ENCODE peak calls at places on chromosomes 5 and 9, in four cellular contexts. A is ovary, I is fibroblast of mammary gland, T is IMR-90. V is an unnamed sample.

GRCh38 chr9:16613605-16614004 is 256.9 kb downstream of the BNC2 start:
- DNase-seq in A (no peak), I (no peak), T (no peak), V (no peak)

GRCh38 chr5:113505181-113505580 is 8.3 kb upstream of the YTHDC2 start:
- DNase-seq in A (no peak), I (no peak), T (peak), V (no peak)

GRCh38 chr9:124259273-124260078 is 1.7 kb downstream of the NEK6 start:
- DNase-seq in A (peak), I (peak), T (peak), V (peak)

GRCh38 chr5:148443998-148444397 is 60.2 kb downstream of the FBXO38 start:
- DNase-seq in A (peak), I (peak), T (peak), V (peak)

GRCh38 chr9:83477571-83477970 is 60.6 kb downstream of the FRMD3 start:
- DNase-seq in A (no peak), I (peak), T (no peak), V (no peak)

GRCh38 chr5:98333921-98334320 is 439.5 kb upstream of the RGMB start:
- DNase-seq in A (no peak), I (peak), T (no peak), V (no peak)

GRCh38 chr5:130141689-130142320 is 237.5 kb downstream of the CHSY3 start:
- DNase-seq in A (no peak), I (peak), T (no peak), V (peak)

GRCh38 chr5:76728965-76729364 is 13.0 kb downstream of the F2R start:
- DNase-seq in A (no peak), I (no peak), T (no peak), V (no peak)

GRCh38 chr9:81609782-81610738 is 79.3 kb downstream of the TLE1 start:
- DNase-seq in A (no peak), I (no peak), T (peak), V (no peak)

GRCh38 chr9:5554254-5554653 is 43.9 kb downstream of the PDCD1LG2 start:
- DNase-seq in A (no peak), I (no peak), T (peak), V (no peak)

GRCh38 chr9:87836951-87837715 is 45.5 kb upstream of the SPATA31E1 start:
- DNase-seq in A (no peak), I (peak), T (peak), V (no peak)

GRCh38 chr9:38022995-38023394 is 46.0 kb downstream of the SHB start:
- DNase-seq in A (no peak), I (no peak), T (no peak), V (no peak)

GRCh38 chr5:83922699-83923098 is 202.0 kb upstream of the HAPLN1 start:
- DNase-seq in A (no peak), I (no peak), T (no peak), V (no peak)

GRCh38 chr5:67214713-67215591 is 18.4 kb upstream of the CD180 start:
- DNase-seq in A (no peak), I (no peak), T (no peak), V (no peak)

GRCh38 chr5:172050070-172050469 is 43.6 kb upstream of the FBXW11 start:
- DNase-seq in A (no peak), I (no peak), T (no peak), V (no peak)
- TF ChIP-seq CTCF in A (no peak), I (no peak), T (no peak), V (no peak)

GRCh38 chr9:135340143-135340655 is 139.4 kb upstream of the PPP1R26 start:
- DNase-seq in A (no peak), I (no peak), T (no peak), V (no peak)
- H3K4me3 ChIP-seq in A (no peak), I (no peak), T (no peak), V (no peak)

GRCh38 chr5:93325946-93326345 is 255.1 kb downstream of the NR2F1-AS1 start:
- DNase-seq in A (no peak), I (no peak), T (no peak), V (no peak)
- TF ChIP-seq CTCF in A (no peak), I (no peak), T (no peak), V (no peak)

GRCh38 chr5:150253416-150254208 is 36.0 kb downstream of the CAMK2A start:
- DNase-seq in A (no peak), I (no peak), T (no peak), V (no peak)
- H3K4me3 ChIP-seq in A (no peak), I (no peak), T (no peak), V (no peak)

DNA sequence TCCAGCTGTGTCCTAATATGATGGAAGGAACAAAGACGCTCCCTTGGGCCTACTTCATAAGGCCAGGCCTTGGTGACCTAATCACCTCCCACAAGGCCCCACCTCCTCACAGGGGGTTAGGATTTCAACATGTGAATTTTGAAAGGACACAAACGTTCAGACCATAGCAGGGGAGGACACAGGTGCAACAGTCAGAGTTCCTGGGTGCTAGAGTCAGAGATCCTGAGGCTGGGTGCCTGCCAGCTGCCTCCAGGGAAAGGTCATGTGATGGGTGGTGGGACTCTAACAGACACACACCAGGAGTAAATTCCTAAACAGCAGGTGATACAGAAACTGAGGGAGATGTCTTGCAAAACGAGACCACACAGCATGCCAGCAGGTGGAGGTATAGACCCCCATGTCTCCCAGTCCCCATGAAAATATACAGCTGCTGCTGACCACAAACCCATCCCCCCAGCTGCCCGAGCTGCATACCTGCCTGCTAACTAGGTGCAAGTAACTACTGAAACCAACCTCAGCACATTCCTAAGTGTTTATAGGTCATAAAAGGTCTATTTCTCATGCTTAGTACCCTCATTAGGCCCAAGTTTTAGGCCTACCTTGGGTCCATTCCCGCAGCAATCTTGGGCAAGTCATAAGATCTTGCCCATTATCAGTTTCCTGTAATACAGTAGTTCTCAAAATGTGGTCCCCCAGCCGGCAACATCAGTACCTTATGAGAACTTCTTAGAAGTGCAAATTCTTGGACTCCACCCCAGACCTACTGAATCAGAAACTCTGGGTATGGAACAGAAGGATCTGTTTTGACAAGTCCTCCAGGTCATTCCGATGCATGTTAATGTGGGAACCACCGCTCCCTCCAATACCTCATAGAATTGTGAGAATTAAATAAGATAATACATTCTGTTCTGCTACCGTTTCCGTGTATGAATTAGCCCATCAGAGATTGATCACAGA is 245.3 kb downstream of the ENC1 start:
- DNase-seq in A (no peak), I (no peak), T (no peak), V (no peak)
- TF ChIP-seq CTCF in A (no peak), I (no peak), T (no peak), V (no peak)

GRCh38 chr5:170332058-170332457 is 34.5 kb upstream of the LCP2 start:
- DNase-seq in A (no peak), I (no peak), T (no peak), V (no peak)
- H3K4me3 ChIP-seq in A (no peak), I (no peak), T (no peak), V (no peak)

DNA sequence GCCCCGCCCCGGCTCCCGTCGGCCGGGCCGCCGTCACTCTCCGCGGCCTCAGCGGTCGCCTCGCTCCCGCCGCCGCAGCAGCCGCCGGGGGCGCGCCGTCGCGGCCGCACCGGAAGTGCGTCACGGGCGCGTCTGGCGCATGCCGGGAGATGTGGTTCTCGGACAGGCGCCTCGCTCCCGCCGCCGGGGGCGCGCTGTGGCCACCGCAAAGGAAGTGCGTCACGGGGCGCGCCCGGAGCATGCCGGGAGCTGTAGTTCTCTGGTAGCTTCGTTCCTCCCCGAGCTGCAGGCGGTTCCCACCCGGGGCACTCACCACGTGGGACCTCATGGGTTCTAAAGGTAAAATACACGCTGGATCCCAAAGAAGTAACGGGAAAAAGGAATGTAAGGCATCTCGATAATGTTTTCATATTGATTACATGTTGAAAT is at the start of gene UBAC1:
- DNase-seq in A (peak), I (peak), T (peak), V (peak)
- TF ChIP-seq CTCF in A (peak), I (no peak), T (peak), V (no peak)

V was measured in adrenal gland.